ENCODE peak calls at places on chromosomes 4 and X, in nine cellular contexts. One of them, this sample, is unnamed.

GRCh38 chr4:153255233-153255632 is 51.0 kb downstream of the TRIM2 start:
- DNase-seq in naive thymus-derived CD4-positive, alpha-beta T cell: no peak
- DNase-seq in heart right ventricle: no peak
- DNase-seq in PC-3: no peak
- DNase-seq in activated CD4-positive, alpha-beta T cell treated with anti-CD3 and anti-CD28 coated beads for 36 hours: no peak
- DNase-seq in sigmoid colon: no peak
- DNase-seq in stimulated activated CD8-positive, alpha-beta memory T cell treated with anti-CD3 and anti-CD28 coated beads, Interleukin-15, amount 100 ng/mL, for 24 hours: no peak
- DNase-seq in adipocyte: no peak
- DNase-seq in mesenchymal stem cell: no peak
- DNase-seq in this sample: no peak

GRCh38 chrX:96705905-96706304 is 21.3 kb downstream of the DIAPH2 start:
- DNase-seq in mesenchymal stem cell: no peak
- DNase-seq in stimulated activated CD8-positive, alpha-beta memory T cell treated with anti-CD3 and anti-CD28 coated beads, Interleukin-15, amount 100 ng/mL, for 24 hours: no peak
- DNase-seq in naive thymus-derived CD4-positive, alpha-beta T cell: no peak
- DNase-seq in PC-3: peak
- DNase-seq in adipocyte: no peak
- DNase-seq in activated CD4-positive, alpha-beta T cell treated with anti-CD3 and anti-CD28 coated beads for 36 hours: no peak
- DNase-seq in sigmoid colon: no peak
- DNase-seq in heart right ventricle: no peak
- DNase-seq in this sample: no peak

GRCh38 chr4:108965472-108966076 is 202.7 kb upstream of the ETNPPL start:
- DNase-seq in sigmoid colon: no peak
- DNase-seq in PC-3: no peak
- DNase-seq in stimulated activated CD8-positive, alpha-beta memory T cell treated with anti-CD3 and anti-CD28 coated beads, Interleukin-15, amount 100 ng/mL, for 24 hours: no peak
- DNase-seq in heart right ventricle: no peak
- DNase-seq in activated CD4-positive, alpha-beta T cell treated with anti-CD3 and anti-CD28 coated beads for 36 hours: no peak
- DNase-seq in mesenchymal stem cell: no peak
- DNase-seq in naive thymus-derived CD4-positive, alpha-beta T cell: no peak
- DNase-seq in adipocyte: no peak
- DNase-seq in this sample: no peak

GRCh38 chrX:24870143-24870542 is 145.6 kb downstream of the ARX start:
- DNase-seq in activated CD4-positive, alpha-beta T cell treated with anti-CD3 and anti-CD28 coated beads for 36 hours: no peak
- DNase-seq in mesenchymal stem cell: peak
- DNase-seq in PC-3: peak
- DNase-seq in adipocyte: peak
- DNase-seq in sigmoid colon: no peak
- DNase-seq in heart right ventricle: no peak
- DNase-seq in stimulated activated CD8-positive, alpha-beta memory T cell treated with anti-CD3 and anti-CD28 coated beads, Interleukin-15, amount 100 ng/mL, for 24 hours: no peak
- DNase-seq in naive thymus-derived CD4-positive, alpha-beta T cell: no peak
- DNase-seq in this sample: no peak

GRCh38 chrX:66872771-66873170 is 233.9 kb upstream of the EDA2R start:
- DNase-seq in adipocyte: no peak
- DNase-seq in naive thymus-derived CD4-positive, alpha-beta T cell: no peak
- DNase-seq in heart right ventricle: no peak
- DNase-seq in activated CD4-positive, alpha-beta T cell treated with anti-CD3 and anti-CD28 coated beads for 36 hours: no peak
- DNase-seq in mesenchymal stem cell: no peak
- DNase-seq in PC-3: no peak
- DNase-seq in sigmoid colon: no peak
- DNase-seq in stimulated activated CD8-positive, alpha-beta memory T cell treated with anti-CD3 and anti-CD28 coated beads, Interleukin-15, amount 100 ng/mL, for 24 hours: no peak
- DNase-seq in this sample: no peak

GRCh38 chr4:126396121-126396520 is 1081.4 kb downstream of the FAT4 start:
- DNase-seq in naive thymus-derived CD4-positive, alpha-beta T cell: no peak
- DNase-seq in activated CD4-positive, alpha-beta T cell treated with anti-CD3 and anti-CD28 coated beads for 36 hours: no peak
- DNase-seq in heart right ventricle: no peak
- DNase-seq in mesenchymal stem cell: no peak
- DNase-seq in adipocyte: no peak
- DNase-seq in stimulated activated CD8-positive, alpha-beta memory T cell treated with anti-CD3 and anti-CD28 coated beads, Interleukin-15, amount 100 ng/mL, for 24 hours: no peak
- DNase-seq in sigmoid colon: no peak
- DNase-seq in PC-3: no peak
- DNase-seq in this sample: no peak

GRCh38 chrX:115940888-115941332 is 229.6 kb upstream of the AGTR2 start:
- DNase-seq in stimulated activated CD8-positive, alpha-beta memory T cell treated with anti-CD3 and anti-CD28 coated beads, Interleukin-15, amount 100 ng/mL, for 24 hours: no peak
- DNase-seq in adipocyte: peak
- DNase-seq in naive thymus-derived CD4-positive, alpha-beta T cell: peak
- DNase-seq in activated CD4-positive, alpha-beta T cell treated with anti-CD3 and anti-CD28 coated beads for 36 hours: peak
- DNase-seq in sigmoid colon: peak
- DNase-seq in PC-3: peak
- DNase-seq in heart right ventricle: no peak
- DNase-seq in mesenchymal stem cell: peak
- DNase-seq in this sample: no peak

GRCh38 chrX:10022580-10023245 is 55.6 kb downstream of the CLDN34 start:
- DNase-seq in PC-3: no peak
- DNase-seq in adipocyte: no peak
- DNase-seq in stimulated activated CD8-positive, alpha-beta memory T cell treated with anti-CD3 and anti-CD28 coated beads, Interleukin-15, amount 100 ng/mL, for 24 hours: no peak
- DNase-seq in activated CD4-positive, alpha-beta T cell treated with anti-CD3 and anti-CD28 coated beads for 36 hours: no peak
- DNase-seq in naive thymus-derived CD4-positive, alpha-beta T cell: no peak
- DNase-seq in sigmoid colon: peak
- DNase-seq in heart right ventricle: peak
- DNase-seq in mesenchymal stem cell: peak
- DNase-seq in this sample: no peak

GRCh38 chr4:139552506-139552905 is 3.5 kb downstream of the SETD7 start:
- DNase-seq in sigmoid colon: no peak
- DNase-seq in heart right ventricle: no peak
- DNase-seq in activated CD4-positive, alpha-beta T cell treated with anti-CD3 and anti-CD28 coated beads for 36 hours: no peak
- DNase-seq in mesenchymal stem cell: peak
- DNase-seq in naive thymus-derived CD4-positive, alpha-beta T cell: no peak
- DNase-seq in stimulated activated CD8-positive, alpha-beta memory T cell treated with anti-CD3 and anti-CD28 coated beads, Interleukin-15, amount 100 ng/mL, for 24 hours: no peak
- DNase-seq in PC-3: no peak
- DNase-seq in adipocyte: peak
- DNase-seq in this sample: no peak

GRCh38 chrX:34629572-34629971 is 27.5 kb downstream of the TMEM47 start:
- DNase-seq in sigmoid colon: no peak
- DNase-seq in naive thymus-derived CD4-positive, alpha-beta T cell: no peak
- DNase-seq in adipocyte: peak
- DNase-seq in heart right ventricle: no peak
- DNase-seq in stimulated activated CD8-positive, alpha-beta memory T cell treated with anti-CD3 and anti-CD28 coated beads, Interleukin-15, amount 100 ng/mL, for 24 hours: no peak
- DNase-seq in PC-3: no peak
- DNase-seq in mesenchymal stem cell: no peak
- DNase-seq in activated CD4-positive, alpha-beta T cell treated with anti-CD3 and anti-CD28 coated beads for 36 hours: no peak
- DNase-seq in this sample: no peak

GRCh38 chrX:132271330-132271729 is 52.1 kb upstream of the RAP2C start:
- DNase-seq in sigmoid colon: no peak
- DNase-seq in adipocyte: peak
- DNase-seq in mesenchymal stem cell: no peak
- DNase-seq in PC-3: peak
- DNase-seq in heart right ventricle: no peak
- DNase-seq in stimulated activated CD8-positive, alpha-beta memory T cell treated with anti-CD3 and anti-CD28 coated beads, Interleukin-15, amount 100 ng/mL, for 24 hours: no peak
- DNase-seq in naive thymus-derived CD4-positive, alpha-beta T cell: no peak
- DNase-seq in activated CD4-positive, alpha-beta T cell treated with anti-CD3 and anti-CD28 coated beads for 36 hours: no peak
- DNase-seq in this sample: no peak

GRCh38 chr4:119498520-119498919 is 130.1 kb downstream of the PDE5A start:
- DNase-seq in stimulated activated CD8-positive, alpha-beta memory T cell treated with anti-CD3 and anti-CD28 coated beads, Interleukin-15, amount 100 ng/mL, for 24 hours: no peak
- DNase-seq in sigmoid colon: peak
- DNase-seq in mesenchymal stem cell: peak
- DNase-seq in activated CD4-positive, alpha-beta T cell treated with anti-CD3 and anti-CD28 coated beads for 36 hours: no peak
- DNase-seq in adipocyte: peak
- DNase-seq in naive thymus-derived CD4-positive, alpha-beta T cell: no peak
- DNase-seq in PC-3: no peak
- DNase-seq in heart right ventricle: peak
- DNase-seq in this sample: no peak

GRCh38 chr4:174244441-174244840 is 39.0 kb downstream of the FBXO8 start:
- DNase-seq in naive thymus-derived CD4-positive, alpha-beta T cell: no peak
- DNase-seq in activated CD4-positive, alpha-beta T cell treated with anti-CD3 and anti-CD28 coated beads for 36 hours: no peak
- DNase-seq in sigmoid colon: no peak
- DNase-seq in stimulated activated CD8-positive, alpha-beta memory T cell treated with anti-CD3 and anti-CD28 coated beads, Interleukin-15, amount 100 ng/mL, for 24 hours: no peak
- DNase-seq in PC-3: peak
- DNase-seq in mesenchymal stem cell: no peak
- DNase-seq in adipocyte: no peak
- DNase-seq in heart right ventricle: no peak
- DNase-seq in this sample: no peak

GRCh38 chrX:101029665-101030064 is 22.2 kb downstream of the TRMT2B start:
- DNase-seq in PC-3: no peak
- DNase-seq in mesenchymal stem cell: no peak
- DNase-seq in sigmoid colon: no peak
- DNase-seq in naive thymus-derived CD4-positive, alpha-beta T cell: no peak
- DNase-seq in stimulated activated CD8-positive, alpha-beta memory T cell treated with anti-CD3 and anti-CD28 coated beads, Interleukin-15, amount 100 ng/mL, for 24 hours: no peak
- DNase-seq in activated CD4-positive, alpha-beta T cell treated with anti-CD3 and anti-CD28 coated beads for 36 hours: no peak
- DNase-seq in adipocyte: no peak
- DNase-seq in heart right ventricle: no peak
- DNase-seq in this sample: no peak

GRCh38 chrX:118156953-118157608 is 40.5 kb upstream of the KLHL13 start:
- DNase-seq in naive thymus-derived CD4-positive, alpha-beta T cell: no peak
- DNase-seq in activated CD4-positive, alpha-beta T cell treated with anti-CD3 and anti-CD28 coated beads for 36 hours: no peak
- DNase-seq in sigmoid colon: no peak
- DNase-seq in stimulated activated CD8-positive, alpha-beta memory T cell treated with anti-CD3 and anti-CD28 coated beads, Interleukin-15, amount 100 ng/mL, for 24 hours: no peak
- DNase-seq in PC-3: no peak
- DNase-seq in mesenchymal stem cell: no peak
- DNase-seq in heart right ventricle: no peak
- DNase-seq in adipocyte: no peak
- DNase-seq in this sample: no peak

GRCh38 chr4:127997534-127998388 is 32.6 kb downstream of the ABHD18 start:
- DNase-seq in naive thymus-derived CD4-positive, alpha-beta T cell: no peak
- DNase-seq in activated CD4-positive, alpha-beta T cell treated with anti-CD3 and anti-CD28 coated beads for 36 hours: peak
- DNase-seq in mesenchymal stem cell: peak
- DNase-seq in heart right ventricle: no peak
- DNase-seq in stimulated activated CD8-positive, alpha-beta memory T cell treated with anti-CD3 and anti-CD28 coated beads, Interleukin-15, amount 100 ng/mL, for 24 hours: no peak
- DNase-seq in sigmoid colon: no peak
- DNase-seq in PC-3: peak
- DNase-seq in adipocyte: peak
- DNase-seq in this sample: no peak

GRCh38 chr4:150242820-150243458 is 164.7 kb downstream of the DCLK2 start:
- DNase-seq in adipocyte: peak
- DNase-seq in activated CD4-positive, alpha-beta T cell treated with anti-CD3 and anti-CD28 coated beads for 36 hours: peak
- DNase-seq in mesenchymal stem cell: peak
- DNase-seq in PC-3: peak
- DNase-seq in stimulated activated CD8-positive, alpha-beta memory T cell treated with anti-CD3 and anti-CD28 coated beads, Interleukin-15, amount 100 ng/mL, for 24 hours: no peak
- DNase-seq in naive thymus-derived CD4-positive, alpha-beta T cell: no peak
- DNase-seq in sigmoid colon: no peak
- DNase-seq in heart right ventricle: no peak
- DNase-seq in this sample: no peak

GRCh38 chr4:154569028-154569427 is 6.2 kb downstream of the FGB start:
- DNase-seq in stimulated activated CD8-positive, alpha-beta memory T cell treated with anti-CD3 and anti-CD28 coated beads, Interleukin-15, amount 100 ng/mL, for 24 hours: no peak
- DNase-seq in adipocyte: peak
- DNase-seq in mesenchymal stem cell: no peak
- DNase-seq in sigmoid colon: no peak
- DNase-seq in heart right ventricle: no peak
- DNase-seq in naive thymus-derived CD4-positive, alpha-beta T cell: no peak
- DNase-seq in activated CD4-positive, alpha-beta T cell treated with anti-CD3 and anti-CD28 coated beads for 36 hours: no peak
- DNase-seq in PC-3: peak
- DNase-seq in this sample: no peak

GRCh38 chrX:105150557-105150956 is 69.9 kb downstream of the TEX13A start:
- DNase-seq in PC-3: no peak
- DNase-seq in sigmoid colon: no peak
- DNase-seq in stimulated activated CD8-positive, alpha-beta memory T cell treated with anti-CD3 and anti-CD28 coated beads, Interleukin-15, amount 100 ng/mL, for 24 hours: no peak
- DNase-seq in mesenchymal stem cell: peak
- DNase-seq in naive thymus-derived CD4-positive, alpha-beta T cell: no peak
- DNase-seq in heart right ventricle: no peak
- DNase-seq in adipocyte: no peak
- DNase-seq in activated CD4-positive, alpha-beta T cell treated with anti-CD3 and anti-CD28 coated beads for 36 hours: no peak
- DNase-seq in this sample: no peak

This sample was measured in RWPE2.